ENCODE peak calls at places on chromosomes 13 and 19, in ten cellular contexts. One of them, this sample, is unnamed.

GRCh38 chr19:12769689-12770088 is 5.7 kb downstream of the HOOK2 start:
- DNase-seq in activated CD4-positive, alpha-beta T cell treated with anti-CD3 and anti-CD28 coated beads for 36 hours: peak
- DNase-seq in retina: peak
- DNase-seq in cortex of kidney: no peak
- DNase-seq in naive B cell: no peak
- DNase-seq in ascending aorta: no peak
- DNase-seq in AG08396: no peak
- DNase-seq in mesendoderm: peak
- DNase-seq in NCI-H82: peak
- DNase-seq in effector CD8-positive, alpha-beta T cell: peak
- DNase-seq in this sample: no peak

GRCh38 chr13:67299731-67300130 is 69.6 kb upstream of the PCDH9 start:
- DNase-seq in activated CD4-positive, alpha-beta T cell treated with anti-CD3 and anti-CD28 coated beads for 36 hours: no peak
- DNase-seq in retina: no peak
- DNase-seq in cortex of kidney: no peak
- DNase-seq in naive B cell: no peak
- DNase-seq in ascending aorta: no peak
- DNase-seq in AG08396: no peak
- DNase-seq in mesendoderm: no peak
- DNase-seq in NCI-H82: no peak
- DNase-seq in effector CD8-positive, alpha-beta T cell: no peak
- DNase-seq in this sample: peak

GRCh38 chr19:4456843-4457653 is 546 bp downstream of the UBXN6 start:
- DNase-seq in activated CD4-positive, alpha-beta T cell treated with anti-CD3 and anti-CD28 coated beads for 36 hours: peak
- DNase-seq in retina: peak
- DNase-seq in cortex of kidney: no peak
- DNase-seq in naive B cell: no peak
- DNase-seq in ascending aorta: no peak
- DNase-seq in AG08396: peak
- DNase-seq in mesendoderm: peak
- DNase-seq in NCI-H82: peak
- DNase-seq in effector CD8-positive, alpha-beta T cell: peak
- DNase-seq in this sample: no peak

GRCh38 chr13:48741377-48741776 is 87.6 kb downstream of the CYSLTR2 start:
- DNase-seq in activated CD4-positive, alpha-beta T cell treated with anti-CD3 and anti-CD28 coated beads for 36 hours: no peak
- DNase-seq in retina: no peak
- DNase-seq in cortex of kidney: no peak
- DNase-seq in naive B cell: no peak
- DNase-seq in ascending aorta: no peak
- DNase-seq in AG08396: no peak
- DNase-seq in mesendoderm: no peak
- DNase-seq in NCI-H82: no peak
- DNase-seq in effector CD8-positive, alpha-beta T cell: no peak
- DNase-seq in this sample: no peak

GRCh38 chr13:41652735-41653361 is 195.5 kb downstream of the RGCC start:
- DNase-seq in activated CD4-positive, alpha-beta T cell treated with anti-CD3 and anti-CD28 coated beads for 36 hours: peak
- DNase-seq in retina: no peak
- DNase-seq in cortex of kidney: no peak
- DNase-seq in naive B cell: no peak
- DNase-seq in ascending aorta: no peak
- DNase-seq in AG08396: peak
- DNase-seq in mesendoderm: peak
- DNase-seq in NCI-H82: peak
- DNase-seq in effector CD8-positive, alpha-beta T cell: peak
- DNase-seq in this sample: no peak

GRCh38 chr19:49390978-49391304 is 2.9 kb downstream of the KASH5 start:
- DNase-seq in activated CD4-positive, alpha-beta T cell treated with anti-CD3 and anti-CD28 coated beads for 36 hours: no peak
- DNase-seq in retina: no peak
- DNase-seq in cortex of kidney: no peak
- DNase-seq in naive B cell: peak
- DNase-seq in ascending aorta: no peak
- DNase-seq in AG08396: no peak
- DNase-seq in mesendoderm: no peak
- DNase-seq in NCI-H82: peak
- DNase-seq in effector CD8-positive, alpha-beta T cell: no peak
- DNase-seq in this sample: no peak

GRCh38 chr13:44117351-44117750 is 237.6 kb downstream of the LACC1 start:
- DNase-seq in activated CD4-positive, alpha-beta T cell treated with anti-CD3 and anti-CD28 coated beads for 36 hours: no peak
- DNase-seq in retina: no peak
- DNase-seq in cortex of kidney: no peak
- DNase-seq in naive B cell: no peak
- DNase-seq in ascending aorta: no peak
- DNase-seq in AG08396: no peak
- DNase-seq in mesendoderm: peak
- DNase-seq in NCI-H82: peak
- DNase-seq in effector CD8-positive, alpha-beta T cell: no peak
- DNase-seq in this sample: no peak

GRCh38 chr19:14325863-14326262 is 55.4 kb upstream of the ADGRE5 start:
- DNase-seq in activated CD4-positive, alpha-beta T cell treated with anti-CD3 and anti-CD28 coated beads for 36 hours: no peak
- DNase-seq in retina: no peak
- DNase-seq in cortex of kidney: no peak
- DNase-seq in naive B cell: no peak
- DNase-seq in ascending aorta: no peak
- DNase-seq in AG08396: no peak
- DNase-seq in mesendoderm: no peak
- DNase-seq in NCI-H82: no peak
- DNase-seq in effector CD8-positive, alpha-beta T cell: no peak
- DNase-seq in this sample: no peak

GRCh38 chr19:17616961-17617806 is 61.7 kb downstream of the COLGALT1 start:
- DNase-seq in activated CD4-positive, alpha-beta T cell treated with anti-CD3 and anti-CD28 coated beads for 36 hours: peak
- DNase-seq in retina: no peak
- DNase-seq in cortex of kidney: no peak
- DNase-seq in naive B cell: no peak
- DNase-seq in ascending aorta: no peak
- DNase-seq in AG08396: peak
- DNase-seq in mesendoderm: peak
- DNase-seq in NCI-H82: peak
- DNase-seq in effector CD8-positive, alpha-beta T cell: no peak
- DNase-seq in this sample: peak

GRCh38 chr19:38676023-38676877 is 28.8 kb downstream of the ACTN4 start:
- DNase-seq in activated CD4-positive, alpha-beta T cell treated with anti-CD3 and anti-CD28 coated beads for 36 hours: no peak
- DNase-seq in retina: no peak
- DNase-seq in cortex of kidney: no peak
- DNase-seq in naive B cell: no peak
- DNase-seq in ascending aorta: no peak
- DNase-seq in AG08396: no peak
- DNase-seq in mesendoderm: no peak
- DNase-seq in NCI-H82: no peak
- DNase-seq in effector CD8-positive, alpha-beta T cell: no peak
- DNase-seq in this sample: no peak

GRCh38 chr13:49421391-49421790 is 22.5 kb downstream of the CAB39L start:
- DNase-seq in activated CD4-positive, alpha-beta T cell treated with anti-CD3 and anti-CD28 coated beads for 36 hours: peak
- DNase-seq in retina: no peak
- DNase-seq in cortex of kidney: no peak
- DNase-seq in naive B cell: no peak
- DNase-seq in ascending aorta: no peak
- DNase-seq in AG08396: no peak
- DNase-seq in mesendoderm: peak
- DNase-seq in NCI-H82: peak
- DNase-seq in effector CD8-positive, alpha-beta T cell: no peak
- DNase-seq in this sample: no peak

GRCh38 chr13:43514326-43514725 is 272.4 kb downstream of the ENOX1 start:
- DNase-seq in activated CD4-positive, alpha-beta T cell treated with anti-CD3 and anti-CD28 coated beads for 36 hours: no peak
- DNase-seq in retina: no peak
- DNase-seq in cortex of kidney: no peak
- DNase-seq in naive B cell: no peak
- DNase-seq in ascending aorta: no peak
- DNase-seq in AG08396: no peak
- DNase-seq in mesendoderm: no peak
- DNase-seq in NCI-H82: no peak
- DNase-seq in effector CD8-positive, alpha-beta T cell: no peak
- DNase-seq in this sample: no peak